ENCODE peak calls at places on chromosome 13, in six cellular contexts. Q is gastrocnemius medialis; Y is right cardiac atrium; I is effector memory CD4-positive, alpha-beta T cell; K is CD8-positive, alpha-beta T cell; D is heart right ventricle. H is an unnamed sample.

GRCh38 chr13:77331421-77331820 is 4.5 kb upstream of the MYCBP2 start:
- DNase-seq in Q (no peak), D (no peak), K (no peak), Y (no peak), I (no peak), H (no peak)

GRCh38 chr13:106484755-106485193 is 50.7 kb downstream of the EFNB2 start:
- DNase-seq in Q (no peak), K (no peak), I (no peak), Y (peak; percentile 68), D (no peak), H (no peak)

GRCh38 chr13:27425918-27426630 is 1.7 kb downstream of the GTF3A start:
- DNase-seq in Q (peak; percentile 80), K (peak; percentile 73), I (peak; percentile 73), Y (peak; percentile 81), D (peak; percentile 64), H (no peak)

GRCh38 chr13:97205465-97205864 is 16.7 kb upstream of the MBNL2 start:
- DNase-seq in I (no peak), D (no peak), Y (no peak), K (no peak), Q (no peak), H (no peak)

GRCh38 chr13:98999635-98999952 is 21.7 kb upstream of the DOCK9 start:
- DNase-seq in Q (no peak), K (no peak), Y (no peak), I (no peak), D (no peak), H (no peak)

GRCh38 chr13:46624353-46624752 is 71.4 kb downstream of the LRCH1 start:
- DNase-seq in Y (no peak), I (no peak), D (no peak), Q (no peak), K (no peak), H (no peak)

GRCh38 chr13:23889598-23890224 is 511 bp upstream of the MIPEP start:
- DNase-seq in K (no peak), Y (no peak), D (no peak), Q (no peak), I (no peak), H (no peak)

GRCh38 chr13:51944428-51944827 is 66.8 kb downstream of the ATP7B start:
- DNase-seq in Q (no peak), D (no peak), Y (no peak), I (no peak), K (no peak), H (no peak)

GRCh38 chr13:93289842-93290241 is 63.2 kb downstream of the GPC6 start:
- DNase-seq in Q (no peak), K (no peak), D (no peak), I (no peak), Y (no peak), H (no peak)

GRCh38 chr13:113589961-113590339 is 5.4 kb downstream of the TFDP1 start:
- DNase-seq in Y (no peak), I (no peak), D (no peak), Q (no peak), K (no peak), H (no peak)

GRCh38 chr13:113582841-113583631 is 1.5 kb upstream of the TFDP1 start:
- DNase-seq in Y (no peak), Q (no peak), K (no peak), D (no peak), I (no peak), H (no peak)

GRCh38 chr13:95352486-95352885 is 51.2 kb upstream of the ABCC4 start:
- DNase-seq in K (no peak), I (no peak), Q (no peak), D (no peak), Y (no peak), H (no peak)

GRCh38 chr13:37097008-37097579 is 8.4 kb downstream of the CSNK1A1L start:
- DNase-seq in I (no peak), K (no peak), Y (no peak), Q (no peak), D (no peak), H (no peak)

GRCh38 chr13:24716011-24716410 is 35.8 kb downstream of the ATP12A start:
- DNase-seq in Y (no peak), I (no peak), Q (no peak), K (no peak), D (no peak), H (no peak)

GRCh38 chr13:38766799-38767198 is 79.9 kb downstream of the FREM2 start:
- DNase-seq in Y (no peak), K (no peak), D (no peak), I (no peak), Q (no peak), H (no peak)

GRCh38 chr13:77480071-77480470 is 55.4 kb upstream of the SCEL start:
- DNase-seq in D (no peak), I (no peak), K (no peak), Y (no peak), Q (no peak), H (no peak)

GRCh38 chr13:107252428-107252827 is 684.5 kb upstream of the ARGLU1 start:
- DNase-seq in I (no peak), Q (no peak), D (no peak), K (no peak), Y (no peak), H (no peak)

GRCh38 chr13:42970824-42971669 is 21.0 kb downstream of the EPSTI1 start:
- DNase-seq in K (peak; percentile 36), I (no peak), Q (no peak), D (no peak), Y (no peak), H (no peak)
- H3K4me1 ChIP-seq in K (peaks cover 5% of the 10 kb centered on the region), I (peaks cover 5% of the 10 kb centered on the region), Q (no peaks in the 10 kb centered on the region), D (peaks cover 33% of the 10 kb centered on the region), Y (peaks cover 2% of the 10 kb centered on the region), H (no peaks in the 10 kb centered on the region)

GRCh38 chr13:73171926-73172325 is 113.1 kb downstream of the KLF5 start:
- DNase-seq in I (no peak), K (no peak), D (no peak), Q (no peak), Y (no peak), H (no peak)
- H3K4me1 ChIP-seq in I (no peaks in the 10 kb centered on the region), K (no peaks in the 10 kb centered on the region), D (no peaks in the 10 kb centered on the region), Q (no peaks in the 10 kb centered on the region), Y (no peaks in the 10 kb centered on the region), H (no peaks in the 10 kb centered on the region)

DNA sequence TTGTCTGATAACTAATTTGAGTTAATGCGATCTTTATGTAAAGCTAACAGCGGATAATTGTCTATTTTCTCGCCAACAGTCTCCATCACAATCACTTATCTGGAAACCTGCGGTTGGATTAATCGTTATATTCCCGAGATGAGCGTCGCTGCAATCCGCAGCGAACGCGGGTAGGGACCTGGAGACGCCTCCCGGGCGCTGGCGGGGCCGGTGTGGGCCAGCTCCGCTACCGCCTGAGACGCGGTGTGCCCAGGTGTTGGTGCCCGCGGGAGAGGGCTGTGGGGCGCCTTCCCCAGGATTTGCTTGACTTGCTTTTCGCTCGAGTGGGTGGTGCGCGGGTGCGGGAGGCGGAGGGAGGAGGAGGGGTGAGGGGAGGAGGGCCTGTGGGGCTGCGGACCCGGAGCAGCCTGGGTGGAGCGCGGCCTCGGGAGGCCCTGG is 38.3 kb downstream of the SOX1 start:
- DNase-seq in K (no peak), Q (no peak), I (no peak), D (no peak), Y (no peak), H (no peak)
- H3K4me1 ChIP-seq in K (no peaks in the 10 kb centered on the region), Q (no peaks in the 10 kb centered on the region), I (no peaks in the 10 kb centered on the region), D (peaks cover 17% of the 10 kb centered on the region), Y (no peaks in the 10 kb centered on the region), H (no peaks in the 10 kb centered on the region)

GRCh38 chr13:40980466-40980865 is 38.6 kb downstream of the ELF1 start:
- DNase-seq in D (no peak), Y (no peak), Q (no peak), I (no peak), K (no peak), H (no peak)

GRCh38 chr13:40982772-40983171 is 36.3 kb downstream of the ELF1 start:
- DNase-seq in Y (no peak), Q (no peak), D (no peak), K (peak; percentile 44), I (peak; percentile 26), H (no peak)

GRCh38 chr13:40983269-40983668 is 35.8 kb downstream of the ELF1 start:
- DNase-seq in D (no peak), Y (no peak), I (no peak), K (no peak), Q (no peak), H (no peak)

GRCh38 chr13:40981361-40981760 is 37.8 kb downstream of the ELF1 start:
- DNase-seq in K (no peak), D (no peak), Y (no peak), I (no peak), Q (no peak), H (no peak)

DNA sequence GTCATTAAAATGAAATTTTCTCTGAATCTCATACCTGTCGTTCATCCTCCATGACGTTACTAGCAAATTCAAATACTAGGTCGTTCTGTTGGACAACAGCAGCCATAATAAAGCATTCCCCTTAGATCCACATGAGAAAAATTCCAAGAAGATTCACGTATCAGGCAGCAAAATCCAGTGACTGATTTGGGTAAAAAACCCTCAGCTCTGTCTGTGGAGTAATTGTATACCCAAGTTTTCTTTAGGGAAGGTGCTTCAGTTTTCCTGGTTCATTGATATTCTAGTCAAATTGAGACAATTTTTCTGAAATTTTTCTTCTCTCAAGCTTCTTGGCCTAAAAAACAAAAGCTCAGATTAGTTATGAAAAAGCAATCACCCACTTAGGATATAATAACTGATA is 37.2 kb downstream of the ELF1 start:
- DNase-seq in K (no peak), Y (no peak), D (no peak), I (no peak), Q (no peak), H (no peak)
- H3K4me1 ChIP-seq in K (peaks cover 49% of the 10 kb centered on the region), Y (peaks cover 7% of the 10 kb centered on the region), D (peaks cover 82% of the 10 kb centered on the region), I (peaks cover 23% of the 10 kb centered on the region), Q (peaks cover 64% of the 10 kb centered on the region), H (peaks cover 42% of the 10 kb centered on the region)

DNA sequence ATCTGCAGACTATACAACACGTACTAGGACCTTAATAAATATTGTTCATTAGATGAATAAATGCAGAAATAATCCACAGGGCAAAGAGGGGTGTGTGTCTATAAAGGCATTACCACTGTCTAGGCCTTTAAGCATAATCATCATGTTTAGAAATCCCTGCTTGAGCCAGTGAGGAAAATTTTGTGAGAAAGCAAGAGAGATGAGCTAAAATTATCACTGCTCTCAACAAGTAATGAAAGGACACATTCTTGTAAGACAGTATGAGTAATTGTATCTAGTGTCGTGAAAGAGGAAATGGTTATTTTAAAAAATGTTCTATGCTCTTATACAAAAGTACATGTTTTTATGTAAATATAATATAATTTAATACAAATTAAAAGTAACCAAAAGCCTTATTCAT is 1699.4 kb downstream of the PCDH9 start:
- DNase-seq in Q (no peak), I (no peak), K (no peak), D (no peak), Y (no peak), H (no peak)
- H3K4me1 ChIP-seq in Q (no peaks in the 10 kb centered on the region), I (no peaks in the 10 kb centered on the region), K (no peaks in the 10 kb centered on the region), D (no peaks in the 10 kb centered on the region), Y (no peaks in the 10 kb centered on the region), H (no peaks in the 10 kb centered on the region)

GRCh38 chr13:67192751-67193150 is 37.4 kb downstream of the PCDH9 start:
- DNase-seq in Q (no peak), I (no peak), K (no peak), Y (no peak), D (no peak), H (no peak)
- H3K4me1 ChIP-seq in Q (no peaks in the 10 kb centered on the region), I (no peaks in the 10 kb centered on the region), K (no peaks in the 10 kb centered on the region), Y (no peaks in the 10 kb centered on the region), D (no peaks in the 10 kb centered on the region), H (no peaks in the 10 kb centered on the region)

GRCh38 chr13:33260168-33261098 is 25.1 kb downstream of the STARD13 start:
- DNase-seq in Y (no peak), Q (no peak), I (no peak), D (no peak), K (no peak), H (no peak)
- H3K4me1 ChIP-seq in Y (peaks cover 34% of the 10 kb centered on the region), Q (peaks cover 61% of the 10 kb centered on the region), I (no peaks in the 10 kb centered on the region), D (peaks cover 96% of the 10 kb centered on the region), K (no peaks in the 10 kb centered on the region), H (peaks cover 7% of the 10 kb centered on the region)